ENCODE peak calls at places on chromosomes 4 and X, in five cellular contexts. Z is heart right ventricle, N is tibial nerve, E is uterus, G is pancreas. L is an unnamed sample.

GRCh38 chr4:168309781-168310180 is 8.8 kb downstream of the DDX60 start:
- DNase-seq in G (no peak), E (no peak), Z (no peak), N (no peak), L (no peak)

GRCh38 chr4:174005422-174005821 is 278.0 kb downstream of the FBXO8 start:
- DNase-seq in G (no peak), Z (no peak), N (no peak), E (no peak), L (no peak)

GRCh38 chr4:56737666-56738065 is 56.6 kb upstream of the HOPX start:
- DNase-seq in Z (no peak), E (no peak), N (no peak), G (no peak), L (no peak)

GRCh38 chrX:40953369-40953768 is 131.9 kb upstream of the USP9X start:
- DNase-seq in G (no peak), E (no peak), Z (no peak), N (no peak), L (no peak)

GRCh38 chr4:8847331-8847730 is 24.3 kb downstream of the HMX1 start:
- DNase-seq in G (no peak), Z (no peak), E (no peak), N (no peak), L (peak)

GRCh38 chrX:118437283-118437682 is 58.3 kb upstream of the DOCK11 start:
- DNase-seq in N (no peak), Z (no peak), G (no peak), E (no peak), L (no peak)

GRCh38 chr4:116926631-116927295 is 158.6 kb downstream of the TRAM1L1 start:
- DNase-seq in G (no peak), E (no peak), N (no peak), Z (no peak), L (no peak)

GRCh38 chr4:68891679-68892078 is 59.9 kb downstream of the UGT2A3 start:
- DNase-seq in G (no peak), Z (no peak), E (no peak), N (no peak), L (no peak)

GRCh38 chr4:1801286-1801958 is 8.3 kb downstream of the FGFR3 start:
- DNase-seq in Z (no peak), E (no peak), N (no peak), G (no peak), L (no peak)

GRCh38 chr4:106869551-106869950 is 166.6 kb downstream of the DKK2 start:
- DNase-seq in N (no peak), Z (no peak), G (no peak), E (no peak), L (no peak)

GRCh38 chr4:20760053-20760452 is 59.8 kb downstream of the PACRGL start:
- DNase-seq in N (no peak), E (no peak), Z (no peak), G (no peak), L (no peak)

GRCh38 chrX:101415180-101416130 is 7.4 kb downstream of the HNRNPH2 start:
- DNase-seq in G (no peak), E (peak), Z (peak), N (no peak), L (no peak)

GRCh38 chr4:180465364-180465763 is 1777.8 kb upstream of the TENM3 start:
- DNase-seq in N (no peak), Z (no peak), E (no peak), G (no peak), L (no peak)

GRCh38 chrX:72554448-72555140 is 18.0 kb downstream of the HDAC8 start:
- DNase-seq in N (no peak), G (no peak), Z (no peak), E (no peak), L (no peak)

GRCh38 chrX:1443496-1444075 is 9.1 kb downstream of the ASMTL start:
- DNase-seq in N (no peak), G (peak), E (no peak), Z (no peak), L (peak)

GRCh38 chr4:152464030-152464823 is 71.7 kb downstream of the FBXW7 start:
- DNase-seq in E (no peak), G (no peak), N (no peak), Z (no peak), L (no peak)

GRCh38 chrX:81174286-81174685 is 27.4 kb downstream of the HMGN5 start:
- DNase-seq in Z (no peak), N (no peak), G (no peak), E (no peak), L (no peak)

GRCh38 chr4:82739292-82740190 is 59.1 kb downstream of the SCD5 start:
- DNase-seq in Z (peak), G (peak), N (peak), E (peak), L (peak)

GRCh38 chr4:69096810-69097209 is 536 bp downstream of the UGT2B7 start:
- DNase-seq in Z (no peak), G (no peak), E (no peak), N (no peak), L (no peak)

GRCh38 chr4:171473155-171473554 is 340.0 kb upstream of the GALNTL6 start:
- DNase-seq in E (no peak), N (no peak), Z (no peak), G (no peak), L (no peak)

GRCh38 chrX:42127563-42127962 is 204.2 kb upstream of the CASK start:
- DNase-seq in E (no peak), N (no peak), G (no peak), Z (no peak), L (no peak)

GRCh38 chr4:2402053-2402452 is 16.4 kb downstream of the ZFYVE28 start:
- DNase-seq in N (no peak), E (peak), G (peak), Z (peak), L (no peak)

GRCh38 chrX:112163916-112164315 is 81.3 kb upstream of the TRPC5 start:
- DNase-seq in Z (no peak), N (no peak), E (no peak), G (no peak), L (no peak)

GRCh38 chr4:85677286-85677685 is 202.3 kb downstream of the ARHGAP24 start:
- DNase-seq in G (no peak), Z (no peak), N (no peak), E (no peak), L (no peak)

GRCh38 chr4:54099959-54100606 is at the start of gene GSX2:
- DNase-seq in E (peak), N (no peak), G (no peak), Z (no peak), L (no peak)

GRCh38 chr4:153511104-153511503 is 44.9 kb downstream of the TMEM131L start:
- DNase-seq in N (no peak), G (no peak), E (no peak), Z (no peak), L (no peak)

GRCh38 chr4:153512952-153513500 is 46.9 kb downstream of the TMEM131L start:
- DNase-seq in N (no peak), G (no peak), E (no peak), Z (no peak), L (no peak)

GRCh38 chr4:153512162-153512852 is 46.1 kb downstream of the TMEM131L start:
- DNase-seq in N (no peak), E (no peak), G (no peak), Z (no peak), L (no peak)

GRCh38 chr4:153514001-153514526 is 47.9 kb downstream of the TMEM131L start:
- DNase-seq in E (no peak), N (no peak), G (no peak), Z (no peak), L (no peak)

DNA sequence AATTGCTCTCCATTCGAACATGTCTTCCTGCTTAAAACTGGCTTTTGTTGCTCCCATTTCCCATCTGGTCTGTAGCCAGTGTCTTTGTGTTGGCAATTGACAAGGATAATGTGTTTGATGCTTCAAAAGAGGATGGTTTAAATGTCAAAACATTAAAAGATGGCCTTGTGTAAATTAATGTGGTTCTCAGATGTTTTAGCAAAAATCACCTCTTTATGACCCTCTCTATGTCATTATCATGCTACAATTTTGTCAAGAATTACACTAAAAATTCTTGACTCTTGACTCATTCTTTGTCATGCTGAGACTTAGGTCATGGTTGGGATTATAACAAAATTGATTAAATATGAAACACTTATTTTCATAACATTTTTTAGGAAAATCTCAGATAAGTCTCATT is 47.4 kb downstream of the TMEM131L start:
- DNase-seq in N (no peak), G (no peak), E (no peak), Z (no peak), L (no peak)
- H3K27ac ChIP-seq in N (peak), G (peak), E (peak), Z (no peak), L (peak)

DNA sequence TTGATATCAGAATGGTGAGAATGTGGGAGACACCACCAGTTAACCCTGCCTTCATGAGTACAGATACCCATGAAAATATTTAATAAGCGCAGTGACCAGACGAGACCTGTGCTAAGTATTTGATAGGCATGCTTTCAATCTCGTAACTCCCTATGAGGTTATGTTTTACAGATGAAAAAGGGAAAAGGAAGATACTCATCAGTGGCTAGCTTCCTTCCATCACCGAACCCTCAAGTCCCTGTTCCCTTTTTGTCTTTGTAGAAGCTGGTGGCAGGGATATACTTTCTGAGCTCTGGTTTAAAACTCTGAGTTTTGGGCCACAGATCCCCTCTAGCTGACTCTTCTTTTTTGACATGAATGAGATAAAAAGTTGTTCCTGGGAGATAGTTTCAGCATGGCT is 26.3 kb downstream of the AFF1 start:
- DNase-seq in Z (no peak), G (no peak), E (no peak), N (no peak), L (no peak)
- H3K4me3 ChIP-seq in Z (no peak), G (no peak), E (no peak), N (no peak), L (no peak)

GRCh38 chrX:155962906-155963305 is 34.6 kb upstream of the IL9R start:
- DNase-seq in N (no peak), Z (no peak), G (no peak), E (no peak), L (no peak)
- H3K27ac ChIP-seq in N (no peak), Z (no peak), G (no peak), E (no peak), L (no peak)

DNA sequence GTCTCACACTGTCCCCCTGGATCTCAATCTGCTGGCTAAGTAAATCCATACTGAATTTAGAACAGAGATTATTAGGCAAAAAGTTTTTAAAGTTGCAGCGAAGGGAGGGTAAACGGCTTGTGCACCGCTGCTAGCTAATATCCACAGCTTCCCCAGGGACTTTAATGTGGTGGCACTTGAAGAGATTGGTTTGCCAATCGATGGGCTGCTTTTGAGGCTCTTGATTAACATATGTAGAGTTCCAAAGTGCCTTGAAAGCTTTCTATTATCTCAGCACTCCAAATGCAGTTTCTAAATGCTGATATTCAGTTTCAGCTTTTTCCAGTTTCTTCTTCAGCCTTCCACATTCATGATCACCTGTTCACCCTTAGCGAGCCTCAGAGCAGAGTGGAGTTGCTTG is 100.0 kb downstream of the TSPAN5 start:
- DNase-seq in G (no peak), N (no peak), Z (no peak), E (no peak), L (no peak)
- H3K4me3 ChIP-seq in G (no peak), N (no peak), Z (no peak), E (no peak), L (no peak)

GRCh38 chrX:71118985-71119535 is 664 bp downstream of the MED12 start:
- DNase-seq in N (no peak), Z (no peak), G (no peak), E (no peak), L (no peak)
- H3K27ac ChIP-seq in N (peak), Z (peak), G (peak), E (peak), L (peak)

DNA sequence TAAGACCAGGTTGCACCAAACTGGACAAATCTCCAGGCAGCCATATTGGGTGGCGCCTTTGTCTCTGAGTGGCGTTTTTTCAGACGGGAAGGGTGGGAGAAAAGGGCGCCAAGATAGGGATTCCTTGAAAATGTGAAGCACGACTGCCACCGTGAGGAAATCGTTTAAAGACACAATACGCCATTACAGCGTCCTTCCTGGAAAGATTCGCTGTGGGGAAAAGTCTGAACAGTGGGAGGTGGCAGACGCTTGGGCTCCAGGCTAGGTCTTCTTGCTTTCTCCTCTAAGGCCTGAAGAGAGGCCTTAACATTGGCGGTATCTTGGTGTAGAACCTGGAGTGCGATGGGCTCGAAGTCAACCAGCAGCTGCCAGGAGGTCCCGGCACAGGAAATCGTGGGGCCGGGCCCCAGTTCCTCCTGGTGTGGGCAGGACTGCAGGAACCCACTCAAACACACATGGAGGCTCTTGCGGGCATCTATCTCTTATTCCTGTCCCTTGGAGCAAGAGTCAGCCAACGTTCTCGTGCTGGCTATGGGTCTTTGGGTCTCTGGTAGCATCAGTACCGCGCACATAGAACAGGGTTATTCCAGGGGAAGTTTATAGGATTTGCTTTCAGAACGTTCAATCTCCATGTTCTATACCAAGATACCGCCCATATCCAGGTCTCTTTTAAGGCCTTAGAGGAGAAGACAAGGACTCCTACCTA is 208.8 kb downstream of the OR13H1 start:
- DNase-seq in Z (no peak), N (no peak), E (peak), G (peak), L (peak)
- H3K4me3 ChIP-seq in Z (no peak), N (no peak), E (peak), G (peak), L (peak)

DNA sequence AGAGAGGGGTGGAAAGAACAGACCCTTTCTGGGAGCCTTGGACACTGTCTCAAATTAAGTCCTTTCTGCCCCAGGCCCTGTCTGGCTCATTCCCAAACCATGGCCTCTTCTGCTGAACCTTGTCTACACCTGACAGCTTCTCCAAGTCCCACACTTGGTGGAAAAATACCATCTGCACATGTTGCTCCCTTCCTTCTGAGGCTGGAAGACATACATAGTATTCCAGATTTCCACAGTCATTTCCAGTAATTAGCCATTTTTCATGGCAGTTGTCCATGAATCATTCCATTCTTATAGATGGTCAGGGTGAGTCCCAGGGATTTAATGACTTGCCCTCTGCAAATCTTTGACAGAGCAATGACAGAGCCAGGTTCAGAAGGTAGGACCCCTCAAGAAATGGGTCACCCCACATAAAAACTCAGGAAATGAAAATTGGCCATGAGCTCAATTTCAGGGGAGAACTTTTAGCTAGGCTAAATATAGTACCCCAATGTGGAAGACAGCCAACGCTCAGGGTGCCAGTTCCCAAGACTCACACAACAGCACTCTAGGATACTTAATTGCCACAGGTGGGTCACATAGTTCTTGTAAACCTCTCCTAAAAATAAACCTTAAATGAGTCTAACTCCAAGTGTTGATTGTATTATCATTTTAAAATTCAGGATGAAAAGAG is 16.2 kb upstream of the DAPP1 start:
- DNase-seq in G (no peak), Z (peak), E (no peak), N (no peak), L (no peak)
- H3K27ac ChIP-seq in G (no peak), Z (no peak), E (no peak), N (no peak), L (peak)

DNA sequence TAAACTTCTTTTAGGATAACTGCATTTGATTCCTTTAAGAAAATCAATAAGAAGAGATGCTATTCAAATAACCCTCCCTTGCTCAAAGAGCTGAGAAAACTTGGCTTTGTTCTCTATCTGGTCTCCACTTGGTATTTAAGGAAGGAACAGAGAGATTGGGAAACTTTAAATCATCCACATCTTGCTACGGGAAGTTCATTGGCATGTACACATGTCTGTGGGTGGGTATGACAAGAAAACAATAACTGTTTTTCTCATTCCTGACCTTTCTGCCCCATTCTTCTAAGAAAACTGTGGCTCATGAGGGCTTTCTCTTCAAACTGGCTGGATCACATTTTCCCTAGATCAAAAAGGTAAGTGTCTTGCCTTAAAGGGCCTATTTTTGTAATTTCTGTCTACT is 6.0 kb downstream of the SEL1L3 start:
- DNase-seq in E (no peak), Z (no peak), N (no peak), G (no peak), L (no peak)
- H3K4me3 ChIP-seq in E (no peak), Z (no peak), N (no peak), G (no peak), L (no peak)

GRCh38 chr4:139734875-139735380 is 69.3 kb downstream of the MGST2 start:
- DNase-seq in Z (peak), N (peak), G (peak), E (peak), L (peak)
- H3K27ac ChIP-seq in Z (peak), N (peak), G (peak), E (peak), L (peak)

GRCh38 chr4:183876268-183876934 is 28.7 kb upstream of the STOX2 start:
- DNase-seq in N (no peak), Z (peak), G (peak), E (peak), L (peak)
- H3K4me3 ChIP-seq in N (peak), Z (peak), G (peak), E (peak), L (peak)